ENCODE peak calls at places on chromosomes 6 and 20, in six cellular contexts. One of them, this sample, is unnamed.

GRCh38 chr6:90975741-90976140 is 388.9 kb upstream of the MAP3K7 start:
- DNase-seq in mesothelial cell of epicardium: no peak
- DNase-seq in astrocyte of the spinal cord: no peak
- DNase-seq in RWPE2: no peak
- DNase-seq in OCI-LY7: no peak
- DNase-seq in hepatocyte: no peak
- DNase-seq in this sample: no peak

GRCh38 chr6:42393339-42393738 is 58.4 kb downstream of the TRERF1 start:
- DNase-seq in mesothelial cell of epicardium: no peak
- DNase-seq in astrocyte of the spinal cord: no peak
- DNase-seq in RWPE2: no peak
- DNase-seq in OCI-LY7: no peak
- DNase-seq in hepatocyte: no peak
- DNase-seq in this sample: no peak

GRCh38 chr6:44737349-44737748 is 349.8 kb downstream of the CDC5L start:
- DNase-seq in mesothelial cell of epicardium: no peak
- DNase-seq in astrocyte of the spinal cord: no peak
- DNase-seq in RWPE2: no peak
- DNase-seq in OCI-LY7: no peak
- DNase-seq in hepatocyte: no peak
- DNase-seq in this sample: peak

GRCh38 chr6:11043552-11043960 is 549 bp downstream of the ELOVL2 start:
- DNase-seq in mesothelial cell of epicardium: no peak
- DNase-seq in astrocyte of the spinal cord: no peak
- DNase-seq in RWPE2: peak
- DNase-seq in OCI-LY7: no peak
- DNase-seq in hepatocyte: peak
- DNase-seq in this sample: no peak

GRCh38 chr20:24790746-24791283 is 158.3 kb upstream of the CST7 start:
- DNase-seq in mesothelial cell of epicardium: no peak
- DNase-seq in astrocyte of the spinal cord: no peak
- DNase-seq in RWPE2: no peak
- DNase-seq in OCI-LY7: no peak
- DNase-seq in hepatocyte: no peak
- DNase-seq in this sample: no peak

GRCh38 chr6:118102401-118102800 is 195.3 kb downstream of the SLC35F1 start:
- DNase-seq in mesothelial cell of epicardium: no peak
- DNase-seq in astrocyte of the spinal cord: no peak
- DNase-seq in RWPE2: no peak
- DNase-seq in OCI-LY7: no peak
- DNase-seq in hepatocyte: no peak
- DNase-seq in this sample: no peak

GRCh38 chr6:73558624-73559398 is 38.0 kb upstream of the EEF1A1 start:
- DNase-seq in mesothelial cell of epicardium: no peak
- DNase-seq in astrocyte of the spinal cord: no peak
- DNase-seq in RWPE2: no peak
- DNase-seq in OCI-LY7: no peak
- DNase-seq in hepatocyte: no peak
- DNase-seq in this sample: no peak

GRCh38 chr6:135853986-135854385 is 2.5 kb downstream of the PDE7B start:
- DNase-seq in mesothelial cell of epicardium: no peak
- DNase-seq in astrocyte of the spinal cord: no peak
- DNase-seq in RWPE2: no peak
- DNase-seq in OCI-LY7: no peak
- DNase-seq in hepatocyte: no peak
- DNase-seq in this sample: no peak

GRCh38 chr20:37627767-37628130 is 66.1 kb upstream of the CTNNBL1 start:
- DNase-seq in mesothelial cell of epicardium: no peak
- DNase-seq in astrocyte of the spinal cord: no peak
- DNase-seq in RWPE2: no peak
- DNase-seq in OCI-LY7: no peak
- DNase-seq in hepatocyte: no peak
- DNase-seq in this sample: no peak

GRCh38 chr6:111871725-111872520 is 1.3 kb downstream of the FYN start:
- DNase-seq in mesothelial cell of epicardium: no peak
- DNase-seq in astrocyte of the spinal cord: peak
- DNase-seq in RWPE2: no peak
- DNase-seq in OCI-LY7: peak
- DNase-seq in hepatocyte: peak
- DNase-seq in this sample: no peak

GRCh38 chr6:121216928-121217327 is 117.4 kb downstream of the TBC1D32 start:
- DNase-seq in mesothelial cell of epicardium: no peak
- DNase-seq in astrocyte of the spinal cord: peak
- DNase-seq in RWPE2: no peak
- DNase-seq in OCI-LY7: no peak
- DNase-seq in hepatocyte: no peak
- DNase-seq in this sample: no peak

GRCh38 chr6:167839343-167839742 is 12.6 kb downstream of the AFDN start:
- DNase-seq in mesothelial cell of epicardium: no peak
- DNase-seq in astrocyte of the spinal cord: no peak
- DNase-seq in RWPE2: no peak
- DNase-seq in OCI-LY7: no peak
- DNase-seq in hepatocyte: no peak
- DNase-seq in this sample: no peak

GRCh38 chr6:105560611-105561066 is 157.8 kb upstream of the PREP start:
- DNase-seq in mesothelial cell of epicardium: no peak
- DNase-seq in astrocyte of the spinal cord: peak
- DNase-seq in RWPE2: no peak
- DNase-seq in OCI-LY7: no peak
- DNase-seq in hepatocyte: no peak
- DNase-seq in this sample: no peak

GRCh38 chr20:43529051-43529450 is 21.6 kb downstream of the L3MBTL1 start:
- DNase-seq in mesothelial cell of epicardium: no peak
- DNase-seq in astrocyte of the spinal cord: no peak
- DNase-seq in RWPE2: peak
- DNase-seq in OCI-LY7: no peak
- DNase-seq in hepatocyte: no peak
- DNase-seq in this sample: no peak

GRCh38 chr20:8094415-8094818 is 37.6 kb upstream of the PLCB1 start:
- DNase-seq in mesothelial cell of epicardium: no peak
- DNase-seq in astrocyte of the spinal cord: peak
- DNase-seq in RWPE2: no peak
- DNase-seq in OCI-LY7: no peak
- DNase-seq in hepatocyte: peak
- DNase-seq in this sample: no peak

GRCh38 chr6:113433506-113433991 is 423.6 kb upstream of the MARCKS start:
- DNase-seq in mesothelial cell of epicardium: no peak
- DNase-seq in astrocyte of the spinal cord: no peak
- DNase-seq in RWPE2: peak
- DNase-seq in OCI-LY7: no peak
- DNase-seq in hepatocyte: peak
- DNase-seq in this sample: no peak

GRCh38 chr20:1874534-1875168 is 20.6 kb upstream of the SIRPA start:
- DNase-seq in mesothelial cell of epicardium: no peak
- DNase-seq in astrocyte of the spinal cord: no peak
- DNase-seq in RWPE2: no peak
- DNase-seq in OCI-LY7: no peak
- DNase-seq in hepatocyte: peak
- DNase-seq in this sample: no peak

GRCh38 chr6:82442320-82442719 is 78.7 kb downstream of the TPBG start:
- DNase-seq in mesothelial cell of epicardium: no peak
- DNase-seq in astrocyte of the spinal cord: no peak
- DNase-seq in RWPE2: no peak
- DNase-seq in OCI-LY7: no peak
- DNase-seq in hepatocyte: no peak
- DNase-seq in this sample: no peak

GRCh38 chr6:51531623-51532022 is 555.8 kb downstream of the PKHD1 start:
- DNase-seq in mesothelial cell of epicardium: no peak
- DNase-seq in astrocyte of the spinal cord: no peak
- DNase-seq in RWPE2: no peak
- DNase-seq in OCI-LY7: no peak
- DNase-seq in hepatocyte: no peak
- DNase-seq in this sample: no peak

GRCh38 chr6:133688705-133689492 is 200.0 kb upstream of the TCF21 start:
- DNase-seq in mesothelial cell of epicardium: no peak
- DNase-seq in astrocyte of the spinal cord: no peak
- DNase-seq in RWPE2: no peak
- DNase-seq in OCI-LY7: no peak
- DNase-seq in hepatocyte: no peak
- DNase-seq in this sample: no peak

GRCh38 chr6:119311514-119312142 is 37.9 kb downstream of the MAN1A1 start:
- DNase-seq in mesothelial cell of epicardium: no peak
- DNase-seq in astrocyte of the spinal cord: no peak
- DNase-seq in RWPE2: no peak
- DNase-seq in OCI-LY7: no peak
- DNase-seq in hepatocyte: no peak
- DNase-seq in this sample: no peak

GRCh38 chr6:119314894-119315272 is 34.7 kb downstream of the MAN1A1 start:
- DNase-seq in mesothelial cell of epicardium: no peak
- DNase-seq in astrocyte of the spinal cord: no peak
- DNase-seq in RWPE2: no peak
- DNase-seq in OCI-LY7: no peak
- DNase-seq in hepatocyte: no peak
- DNase-seq in this sample: no peak

GRCh38 chr6:119312875-119313338 is 36.7 kb downstream of the MAN1A1 start:
- DNase-seq in mesothelial cell of epicardium: no peak
- DNase-seq in astrocyte of the spinal cord: no peak
- DNase-seq in RWPE2: no peak
- DNase-seq in OCI-LY7: no peak
- DNase-seq in hepatocyte: peak
- DNase-seq in this sample: no peak

GRCh38 chr6:119312441-119312840 is 37.1 kb downstream of the MAN1A1 start:
- DNase-seq in mesothelial cell of epicardium: no peak
- DNase-seq in astrocyte of the spinal cord: no peak
- DNase-seq in RWPE2: no peak
- DNase-seq in OCI-LY7: no peak
- DNase-seq in hepatocyte: no peak
- DNase-seq in this sample: no peak

DNA sequence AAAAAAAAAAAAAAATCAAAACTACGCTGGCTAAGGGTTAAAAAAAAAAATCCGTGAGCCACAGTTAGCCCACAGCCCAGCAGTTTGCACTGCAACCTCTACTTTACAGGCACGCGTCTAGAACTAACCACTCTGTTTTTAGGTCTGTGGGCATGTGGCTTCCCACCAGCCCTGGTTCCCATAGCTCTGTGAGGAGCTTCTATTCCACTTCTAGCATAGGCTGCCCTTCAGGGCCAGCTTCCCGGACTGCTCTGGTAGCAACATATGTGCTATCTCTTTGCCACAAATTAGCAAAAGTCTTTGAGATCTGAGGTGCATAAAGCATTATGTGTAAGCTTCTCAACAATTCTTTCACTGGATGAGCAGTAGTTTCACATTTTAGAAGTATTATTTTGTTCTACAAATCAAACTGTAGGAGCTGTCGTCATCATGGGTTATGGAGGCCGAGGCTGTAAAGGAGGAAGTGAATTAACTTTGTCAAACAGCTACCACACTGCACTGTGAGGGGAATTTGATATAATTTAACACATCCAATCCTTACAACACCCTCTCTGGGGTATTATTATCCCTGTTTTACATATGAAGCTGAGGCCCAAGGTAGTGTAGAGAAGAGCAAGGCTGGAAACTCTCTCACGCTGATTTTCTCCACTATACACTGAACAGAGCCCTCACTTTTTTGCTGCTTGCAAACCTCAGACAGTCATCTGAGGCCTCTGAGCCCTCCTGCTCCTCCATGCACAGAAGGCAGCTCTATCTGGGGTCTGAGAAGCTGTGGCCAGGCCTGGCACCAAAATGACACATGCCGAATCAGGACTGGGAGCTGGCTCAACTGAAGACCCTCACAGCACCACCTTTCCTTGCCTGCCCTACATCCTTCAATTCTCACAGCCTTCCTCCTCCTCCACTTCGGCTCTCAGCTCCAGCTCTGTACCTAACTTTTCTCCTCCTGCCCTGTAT is 35.3 kb downstream of the MAN1A1 start:
- DNase-seq in mesothelial cell of epicardium: no peak
- DNase-seq in astrocyte of the spinal cord: no peak
- DNase-seq in RWPE2: no peak
- DNase-seq in OCI-LY7: no peak
- DNase-seq in hepatocyte: no peak
- DNase-seq in this sample: no peak
- TF ChIP-seq CTCF in mesothelial cell of epicardium: no peak
- TF ChIP-seq CTCF in astrocyte of the spinal cord: no peak
- TF ChIP-seq CTCF in RWPE2: no peak
- TF ChIP-seq CTCF in OCI-LY7: no peak
- TF ChIP-seq CTCF in hepatocyte: no peak
- TF ChIP-seq CTCF in this sample: no peak

GRCh38 chr20:19794941-19795340 is 36.9 kb downstream of the RIN2 start:
- DNase-seq in mesothelial cell of epicardium: no peak
- DNase-seq in astrocyte of the spinal cord: no peak
- DNase-seq in RWPE2: no peak
- DNase-seq in OCI-LY7: no peak
- DNase-seq in hepatocyte: no peak
- DNase-seq in this sample: no peak
- TF ChIP-seq CTCF in mesothelial cell of epicardium: no peak
- TF ChIP-seq CTCF in astrocyte of the spinal cord: no peak
- TF ChIP-seq CTCF in RWPE2: no peak
- TF ChIP-seq CTCF in OCI-LY7: no peak
- TF ChIP-seq CTCF in hepatocyte: no peak
- TF ChIP-seq CTCF in this sample: no peak

DNA sequence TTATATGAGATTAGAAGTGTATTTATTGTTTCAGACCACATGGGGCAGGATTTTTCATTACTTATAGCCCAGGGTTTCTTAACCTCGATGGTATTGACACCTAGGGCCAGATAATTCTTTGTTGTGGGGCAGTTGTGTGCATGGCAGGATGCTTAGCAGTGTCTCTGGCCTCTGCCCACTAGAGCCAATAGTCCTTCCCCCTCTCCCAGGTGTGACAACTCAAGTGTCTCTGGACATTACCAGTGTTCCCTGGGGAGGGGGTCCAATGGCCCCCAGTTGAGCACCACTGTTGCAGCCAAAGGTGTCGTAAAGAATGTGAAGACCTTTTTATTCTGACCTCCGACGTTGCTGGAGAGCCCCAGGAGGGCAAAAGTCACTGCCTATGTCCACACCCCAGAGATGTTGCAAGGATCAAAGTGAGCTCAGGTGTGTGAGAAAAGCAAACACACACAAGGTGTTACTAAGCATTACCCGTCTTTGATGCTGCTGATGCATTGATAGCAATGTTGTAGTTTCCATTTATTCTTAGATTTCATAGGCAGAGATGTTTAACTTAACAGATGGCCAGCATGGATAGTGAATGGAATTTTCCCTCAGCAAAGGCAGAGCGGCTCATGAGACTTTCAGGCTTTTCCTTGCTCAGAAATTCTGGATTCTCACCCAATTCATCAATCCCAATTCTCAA is 22.2 kb downstream of the BANF2 start:
- DNase-seq in mesothelial cell of epicardium: no peak
- DNase-seq in astrocyte of the spinal cord: no peak
- DNase-seq in RWPE2: no peak
- DNase-seq in OCI-LY7: peak
- DNase-seq in hepatocyte: peak
- DNase-seq in this sample: no peak
- TF ChIP-seq CTCF in mesothelial cell of epicardium: peak
- TF ChIP-seq CTCF in astrocyte of the spinal cord: no peak
- TF ChIP-seq CTCF in RWPE2: peak
- TF ChIP-seq CTCF in OCI-LY7: peak
- TF ChIP-seq CTCF in hepatocyte: peak
- TF ChIP-seq CTCF in this sample: peak

DNA sequence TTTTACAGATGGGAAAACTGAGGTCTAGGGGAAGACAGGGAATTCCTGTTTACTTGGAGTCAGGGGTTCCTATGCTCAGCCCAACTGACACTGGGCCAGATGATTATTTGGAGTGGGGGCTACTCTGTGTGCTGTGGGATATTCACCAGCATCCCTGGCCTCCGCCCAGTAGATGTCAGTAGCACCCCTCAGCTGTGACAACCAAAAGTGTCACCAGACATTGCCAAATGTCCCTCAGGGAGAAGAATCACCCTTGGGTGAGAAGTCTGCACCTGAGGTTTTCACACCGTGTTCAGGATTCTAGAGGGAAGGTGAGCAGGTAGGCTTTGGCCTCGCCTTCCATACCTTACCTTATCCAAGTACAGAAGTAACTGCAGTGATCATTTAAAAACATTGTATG is 27.6 kb downstream of the CDH26 start:
- DNase-seq in mesothelial cell of epicardium: no peak
- DNase-seq in astrocyte of the spinal cord: no peak
- DNase-seq in RWPE2: no peak
- DNase-seq in OCI-LY7: peak
- DNase-seq in hepatocyte: no peak
- DNase-seq in this sample: peak
- TF ChIP-seq CTCF in mesothelial cell of epicardium: no peak
- TF ChIP-seq CTCF in astrocyte of the spinal cord: no peak
- TF ChIP-seq CTCF in RWPE2: peak
- TF ChIP-seq CTCF in OCI-LY7: peak
- TF ChIP-seq CTCF in hepatocyte: peak
- TF ChIP-seq CTCF in this sample: no peak